ENCODE peak calls at places on chromosomes 5 and 9, in nine cellular contexts. M is heart left ventricle; P is lower lobe of right lung; N is GM12878; O is left lung; U is A549; F is activated B cell treated with CpG ODN at 0.5 μM for 24 hours; X is CD4-positive, alpha-beta T cell; B is CD8-positive, alpha-beta T cell. T is an unnamed sample.

GRCh38 chr5:62124266-62124665 is 181.7 kb upstream of the KIF2A start:
- ATAC-seq in M (no peak), P (no peak), N (no peak), O (no peak), U (no peak), F (no peak), X (no peak), B (no peak), T (no peak)

GRCh38 chr9:27247756-27248155 is 49.2 kb downstream of the EQTN start:
- ATAC-seq in M (peak), P (peak), N (peak), O (peak), U (peak), F (no peak), X (no peak), B (no peak), T (no peak)

GRCh38 chr5:158552241-158552640 is 547.5 kb downstream of the EBF1 start:
- ATAC-seq in M (peak), P (no peak), N (no peak), O (no peak), U (no peak), F (no peak), X (no peak), B (no peak), T (peak)

GRCh38 chr9:132245465-132245864 is 83.6 kb downstream of the NTNG2 start:
- ATAC-seq in M (no peak), P (no peak), N (no peak), O (no peak), U (no peak), F (no peak), X (no peak), B (no peak), T (no peak)

GRCh38 chr9:126438757-126439401 is 112.2 kb downstream of the MVB12B start:
- ATAC-seq in M (no peak), P (no peak), N (no peak), O (no peak), U (no peak), F (no peak), X (no peak), B (no peak), T (no peak)

GRCh38 chr5:97986069-97986468 is 787.4 kb upstream of the RGMB start:
- ATAC-seq in M (no peak), P (no peak), N (no peak), O (no peak), U (no peak), F (no peak), X (no peak), B (no peak), T (no peak)

GRCh38 chr9:118162711-118163110 is 458.5 kb downstream of the TLR4 start:
- ATAC-seq in M (no peak), P (no peak), N (no peak), O (no peak), U (no peak), F (no peak), X (no peak), B (no peak), T (no peak)

GRCh38 chr5:154690488-154690887 is 64.7 kb upstream of the LARP1 start:
- ATAC-seq in M (no peak), P (no peak), N (no peak), O (no peak), U (no peak), F (no peak), X (no peak), B (no peak), T (no peak)

GRCh38 chr9:126395439-126396212 is 69.0 kb downstream of the MVB12B start:
- ATAC-seq in M (no peak), P (no peak), N (no peak), O (no peak), U (no peak), F (no peak), X (no peak), B (no peak), T (no peak)

GRCh38 chr5:62268239-62268638 is 37.8 kb upstream of the KIF2A start:
- ATAC-seq in M (no peak), P (peak), N (peak), O (peak), U (no peak), F (no peak), X (no peak), B (no peak), T (no peak)

GRCh38 chr5:170278611-170279500 is 18.7 kb downstream of the LCP2 start:
- ATAC-seq in M (peak), P (peak), N (peak), O (peak), U (no peak), F (peak), X (peak), B (peak), T (no peak)

GRCh38 chr9:116323012-116323411 is 169.4 kb downstream of the PAPPA start:
- ATAC-seq in M (no peak), P (no peak), N (no peak), O (no peak), U (no peak), F (no peak), X (no peak), B (no peak), T (no peak)

GRCh38 chr5:172753101-172753500 is 17.9 kb downstream of the DUSP1 start:
- ATAC-seq in M (no peak), P (no peak), N (no peak), O (no peak), U (no peak), F (no peak), X (no peak), B (no peak), T (no peak)

GRCh38 chr5:119063579-119064379 is 7.1 kb upstream of the DMXL1 start:
- ATAC-seq in M (no peak), P (peak), N (peak), O (peak), U (peak), F (peak), X (peak), B (peak), T (no peak)

GRCh38 chr5:157309796-157310195 is 43.9 kb downstream of the CYFIP2 start:
- ATAC-seq in M (no peak), P (no peak), N (no peak), O (no peak), U (no peak), F (no peak), X (no peak), B (no peak), T (no peak)

GRCh38 chr9:88996046-88997005 is 5.1 kb downstream of the S1PR3 start:
- ATAC-seq in M (no peak), P (no peak), N (no peak), O (no peak), U (no peak), F (no peak), X (no peak), B (no peak), T (no peak)

GRCh38 chr5:87074934-87075541 is 192.6 kb upstream of the RASA1 start:
- ATAC-seq in M (peak), P (peak), N (peak), O (no peak), U (no peak), F (peak), X (peak), B (peak), T (no peak)

GRCh38 chr5:138869763-138870500 is 5.2 kb downstream of the LRRTM2 start:
- ATAC-seq in M (no peak), P (peak), N (no peak), O (peak), U (peak), F (no peak), X (no peak), B (no peak), T (no peak)

GRCh38 chr5:157283434-157283833 is 17.5 kb downstream of the CYFIP2 start:
- ATAC-seq in M (peak), P (no peak), N (peak), O (no peak), U (no peak), F (peak), X (peak), B (peak), T (no peak)

GRCh38 chr5:67287795-67288194 is 91.2 kb upstream of the CD180 start:
- ATAC-seq in M (peak), P (peak), N (no peak), O (peak), U (no peak), F (no peak), X (no peak), B (no peak), T (peak)

GRCh38 chr5:19880859-19881436 is 107.1 kb downstream of the CDH18 start:
- ATAC-seq in M (no peak), P (peak), N (no peak), O (peak), U (no peak), F (no peak), X (no peak), B (no peak), T (no peak)

GRCh38 chr5:26649000-26649399 is 389.4 kb downstream of the CDH9 start:
- ATAC-seq in M (no peak), P (no peak), N (no peak), O (no peak), U (no peak), F (no peak), X (no peak), B (no peak), T (no peak)

DNA sequence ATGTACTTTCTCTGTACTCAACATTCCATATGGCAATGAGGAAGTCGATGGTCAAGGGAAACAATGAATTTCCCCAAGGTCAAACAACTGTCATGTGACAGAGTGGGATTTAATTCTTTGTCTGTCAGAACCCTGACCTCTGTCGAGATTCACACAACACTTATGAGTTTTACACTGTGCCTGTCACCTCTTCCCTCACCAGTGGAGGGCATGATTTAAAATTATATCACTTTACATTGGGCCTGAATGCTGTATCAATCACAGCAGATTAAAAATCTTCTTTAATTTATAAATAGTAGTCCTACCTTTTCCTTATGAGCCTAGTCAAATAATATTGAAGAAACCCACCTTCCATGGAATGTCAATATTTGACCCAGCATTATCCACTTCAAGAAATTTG is 276.7 kb downstream of the CDH10 start:
- ATAC-seq in M (no peak), P (no peak), N (no peak), O (no peak), U (no peak), F (no peak), X (no peak), B (no peak), T (no peak)
- TF ChIP-seq CTCF in M (no peak), P (no peak), N (no peak), O (no peak), U (no peak), F (no peak), X (no peak), B (no peak), T (no peak)

GRCh38 chr5:147391781-147392180 is 118.1 kb downstream of the DPYSL3 start:
- ATAC-seq in M (peak), P (peak), N (peak), O (peak), U (peak), F (no peak), X (no peak), B (no peak), T (peak)
- TF ChIP-seq CTCF in M (peak), P (peak), N (peak), O (peak), U (peak), F (no peak), X (no peak), B (no peak), T (peak)

DNA sequence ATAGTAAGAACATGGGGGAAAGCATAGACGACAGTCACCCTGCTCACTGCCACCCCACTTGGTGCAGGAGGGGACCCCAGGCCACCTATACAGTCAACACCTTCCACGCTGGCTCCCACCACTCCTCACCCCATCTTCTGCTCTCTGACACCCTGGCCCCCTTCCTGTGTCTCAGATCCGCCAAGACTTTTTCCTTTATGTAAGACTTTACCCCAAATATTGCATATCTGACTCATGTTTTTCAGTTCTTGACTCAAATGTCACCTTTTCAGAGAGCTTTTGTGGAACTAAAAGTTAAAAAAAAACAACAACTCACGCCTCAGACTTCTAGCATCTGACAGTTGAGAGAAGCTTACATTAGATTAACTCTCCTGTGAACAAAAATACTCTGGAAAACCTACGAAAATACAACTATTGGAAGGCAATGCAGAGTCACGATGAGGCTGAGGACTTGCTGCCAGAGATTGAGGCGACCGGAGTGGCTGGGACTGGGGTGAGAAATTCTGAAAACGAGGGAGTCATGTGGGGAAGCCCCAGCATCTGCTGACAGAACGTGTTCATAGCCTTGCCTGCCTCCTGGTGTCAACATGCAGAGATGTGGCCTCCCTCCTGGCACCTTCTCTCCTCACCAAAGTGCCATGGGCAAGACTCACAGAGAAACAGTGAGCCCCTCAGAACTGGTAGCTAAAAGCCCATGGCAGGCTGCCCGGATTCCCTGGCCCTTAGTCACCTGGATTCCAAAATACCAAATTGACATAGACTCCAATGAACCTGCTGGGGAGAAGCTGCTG is 22.4 kb upstream of the FCN2 start:
- ATAC-seq in M (no peak), P (no peak), N (peak), O (no peak), U (peak), F (peak), X (no peak), B (no peak), T (no peak)
- TF ChIP-seq CTCF in M (no peak), P (no peak), N (peak), O (no peak), U (no peak), F (no peak), X (no peak), B (no peak), T (no peak)

GRCh38 chr5:104418056-104418455 is 855.5 kb upstream of the NUDT12 start:
- ATAC-seq in M (no peak), P (no peak), N (no peak), O (no peak), U (no peak), F (no peak), X (no peak), B (no peak), T (no peak)

GRCh38 chr5:104412649-104413240 is 850.2 kb upstream of the NUDT12 start:
- ATAC-seq in M (no peak), P (no peak), N (peak), O (peak), U (peak), F (no peak), X (no peak), B (no peak), T (no peak)
- TF ChIP-seq CTCF in M (no peak), P (no peak), N (no peak), O (no peak), U (peak), F (no peak), X (no peak), B (no peak), T (no peak)

GRCh38 chr9:90047828-90048227 is 443.0 kb downstream of the GADD45G start:
- ATAC-seq in M (no peak), P (no peak), N (no peak), O (no peak), U (no peak), F (no peak), X (no peak), B (no peak), T (no peak)

GRCh38 chr9:90054810-90055209 is 450.0 kb downstream of the GADD45G start:
- ATAC-seq in M (peak), P (no peak), N (no peak), O (peak), U (no peak), F (no peak), X (no peak), B (no peak), T (no peak)

GRCh38 chr9:90057361-90057760 is 452.5 kb downstream of the GADD45G start:
- ATAC-seq in M (no peak), P (no peak), N (no peak), O (no peak), U (no peak), F (no peak), X (no peak), B (no peak), T (no peak)

GRCh38 chr9:90055226-90055625 is 450.4 kb downstream of the GADD45G start:
- ATAC-seq in M (no peak), P (no peak), N (no peak), O (no peak), U (no peak), F (no peak), X (no peak), B (no peak), T (no peak)

DNA sequence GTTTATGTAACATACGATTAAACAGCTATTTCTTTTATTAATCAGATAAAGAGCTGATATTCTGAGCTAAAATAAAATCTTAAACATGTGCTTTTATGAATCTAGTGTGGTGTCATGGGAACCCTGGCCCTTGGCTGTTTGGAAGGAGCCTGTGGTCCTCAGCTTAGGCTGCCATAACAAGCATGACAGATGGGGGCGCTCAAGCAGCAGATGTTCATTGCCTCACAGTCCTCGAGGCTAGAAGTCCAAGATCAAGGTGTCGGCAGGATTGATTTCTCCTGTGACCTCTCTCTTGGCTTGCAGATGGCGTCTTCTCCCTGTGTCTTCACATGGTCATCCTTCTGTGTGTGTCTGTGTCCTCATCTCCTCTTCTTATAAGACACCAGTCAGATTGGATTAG is 448.2 kb downstream of the GADD45G start:
- ATAC-seq in M (no peak), P (no peak), N (no peak), O (no peak), U (no peak), F (no peak), X (no peak), B (no peak), T (no peak)
- TF ChIP-seq CTCF in M (peak), P (peak), N (peak), O (no peak), U (no peak), F (no peak), X (no peak), B (no peak), T (no peak)

DNA sequence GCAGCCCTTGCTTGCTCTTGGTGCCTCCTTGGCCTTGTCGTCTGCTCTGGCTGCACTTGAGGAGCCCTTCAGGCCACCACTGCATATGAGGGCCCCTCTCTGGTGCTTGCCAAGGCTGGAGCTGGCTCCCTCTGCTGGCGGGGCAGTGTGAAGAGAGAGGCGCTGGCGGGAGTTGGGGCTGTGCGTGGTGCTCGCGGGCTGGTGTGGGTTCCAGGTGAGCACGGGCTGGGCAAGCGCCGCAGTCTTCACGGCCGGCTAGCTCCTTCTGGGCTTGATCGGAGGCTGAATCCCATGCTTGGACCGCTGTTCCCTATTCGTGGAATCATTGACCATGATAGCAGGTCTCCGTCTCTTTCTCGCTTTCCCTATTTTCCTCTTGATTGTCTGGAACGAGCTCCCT is 56.5 kb downstream of the XRCC4 start:
- ATAC-seq in M (no peak), P (no peak), N (no peak), O (no peak), U (no peak), F (no peak), X (no peak), B (no peak), T (no peak)
- TF ChIP-seq CTCF in M (no peak), P (no peak), N (no peak), O (no peak), U (no peak), F (no peak), X (no peak), B (no peak), T (no peak)

GRCh38 chr5:28648108-28648507 is 1609.7 kb upstream of the CDH9 start:
- ATAC-seq in M (no peak), P (no peak), N (no peak), O (no peak), U (peak), F (no peak), X (no peak), B (no peak), T (no peak)
- TF ChIP-seq CTCF in M (no peak), P (no peak), N (no peak), O (no peak), U (no peak), F (no peak), X (no peak), B (no peak), T (no peak)

GRCh38 chr5:74625742-74626241 is 14.7 kb downstream of the ENC1 start:
- ATAC-seq in M (no peak), P (no peak), N (no peak), O (no peak), U (no peak), F (no peak), X (no peak), B (no peak), T (no peak)
- TF ChIP-seq CTCF in M (no peak), P (no peak), N (peak), O (no peak), U (no peak), F (no peak), X (no peak), B (no peak), T (no peak)

T was measured in gastroesophageal sphincter.